ENCODE peak calls at places on chromosomes 13 and 19, in eight cellular contexts. One of them, this sample, is unnamed.

GRCh38 chr19:35404879-35405622 is 34.2 kb downstream of the GPR42 start:
- DNase-seq in naive thymus-derived CD8-positive, alpha-beta T cell: no peak
- DNase-seq in NCI-H2171: no peak
- DNase-seq in activated naive CD8-positive, alpha-beta T cell treated with anti-CD3 and anti-CD28 coated beads, Interleukin-2, amount 50 U/mL, for 24 hours: peak; percentile 66
- DNase-seq in astrocyte of the spinal cord: peak; percentile 3
- DNase-seq in uterus: no peak
- DNase-seq in fibroblast of pulmonary artery: peak; percentile 90
- DNase-seq in psoas muscle: peak; percentile 61
- DNase-seq in this sample: peak; percentile 73

GRCh38 chr13:95784891-95785290 is 108.0 kb downstream of the DNAJC3 start:
- DNase-seq in naive thymus-derived CD8-positive, alpha-beta T cell: no peak
- DNase-seq in NCI-H2171: no peak
- DNase-seq in activated naive CD8-positive, alpha-beta T cell treated with anti-CD3 and anti-CD28 coated beads, Interleukin-2, amount 50 U/mL, for 24 hours: no peak
- DNase-seq in astrocyte of the spinal cord: peak; percentile 34
- DNase-seq in uterus: no peak
- DNase-seq in fibroblast of pulmonary artery: peak; percentile 37
- DNase-seq in psoas muscle: no peak
- DNase-seq in this sample: peak; percentile 36

GRCh38 chr19:35899547-35900214 is 659 bp downstream of the NFKBID start:
- DNase-seq in naive thymus-derived CD8-positive, alpha-beta T cell: peak; percentile 84
- DNase-seq in NCI-H2171: peak; percentile 80
- DNase-seq in activated naive CD8-positive, alpha-beta T cell treated with anti-CD3 and anti-CD28 coated beads, Interleukin-2, amount 50 U/mL, for 24 hours: peak; percentile 91
- DNase-seq in astrocyte of the spinal cord: peak; percentile 77
- DNase-seq in uterus: peak; percentile 80
- DNase-seq in fibroblast of pulmonary artery: peak; percentile 80
- DNase-seq in psoas muscle: peak; percentile 86
- DNase-seq in this sample: peak; percentile 95

GRCh38 chr13:39451301-39451700 is 151.7 kb downstream of the LHFPL6 start:
- DNase-seq in naive thymus-derived CD8-positive, alpha-beta T cell: no peak
- DNase-seq in NCI-H2171: no peak
- DNase-seq in activated naive CD8-positive, alpha-beta T cell treated with anti-CD3 and anti-CD28 coated beads, Interleukin-2, amount 50 U/mL, for 24 hours: no peak
- DNase-seq in astrocyte of the spinal cord: peak; percentile 40
- DNase-seq in uterus: no peak
- DNase-seq in fibroblast of pulmonary artery: peak; percentile 73
- DNase-seq in psoas muscle: no peak
- DNase-seq in this sample: peak; percentile 9

GRCh38 chr13:66886248-66886647 is 343.9 kb downstream of the PCDH9 start:
- DNase-seq in naive thymus-derived CD8-positive, alpha-beta T cell: no peak
- DNase-seq in NCI-H2171: no peak
- DNase-seq in activated naive CD8-positive, alpha-beta T cell treated with anti-CD3 and anti-CD28 coated beads, Interleukin-2, amount 50 U/mL, for 24 hours: no peak
- DNase-seq in astrocyte of the spinal cord: peak; percentile 14
- DNase-seq in uterus: no peak
- DNase-seq in fibroblast of pulmonary artery: no peak
- DNase-seq in psoas muscle: no peak
- DNase-seq in this sample: no peak

GRCh38 chr13:64397699-64398098 is 2832.4 kb downstream of the PCDH9 start:
- DNase-seq in naive thymus-derived CD8-positive, alpha-beta T cell: no peak
- DNase-seq in NCI-H2171: no peak
- DNase-seq in activated naive CD8-positive, alpha-beta T cell treated with anti-CD3 and anti-CD28 coated beads, Interleukin-2, amount 50 U/mL, for 24 hours: no peak
- DNase-seq in astrocyte of the spinal cord: peak; percentile 13
- DNase-seq in uterus: no peak
- DNase-seq in fibroblast of pulmonary artery: peak; percentile 5
- DNase-seq in psoas muscle: no peak
- DNase-seq in this sample: peak; percentile 0

GRCh38 chr19:15330801-15331418 is 1.4 kb downstream of the BRD4 start:
- DNase-seq in naive thymus-derived CD8-positive, alpha-beta T cell: no peak
- DNase-seq in NCI-H2171: no peak
- DNase-seq in activated naive CD8-positive, alpha-beta T cell treated with anti-CD3 and anti-CD28 coated beads, Interleukin-2, amount 50 U/mL, for 24 hours: no peak
- DNase-seq in astrocyte of the spinal cord: peak; percentile 73
- DNase-seq in uterus: no peak
- DNase-seq in fibroblast of pulmonary artery: peak; percentile 69
- DNase-seq in psoas muscle: no peak
- DNase-seq in this sample: peak; percentile 61

GRCh38 chr13:48403151-48403631 is 9.7 kb downstream of the LPAR6 start:
- DNase-seq in naive thymus-derived CD8-positive, alpha-beta T cell: no peak
- DNase-seq in NCI-H2171: no peak
- DNase-seq in activated naive CD8-positive, alpha-beta T cell treated with anti-CD3 and anti-CD28 coated beads, Interleukin-2, amount 50 U/mL, for 24 hours: peak; percentile 24
- DNase-seq in astrocyte of the spinal cord: no peak
- DNase-seq in uterus: no peak
- DNase-seq in fibroblast of pulmonary artery: peak; percentile 61
- DNase-seq in psoas muscle: no peak
- DNase-seq in this sample: peak; percentile 32

GRCh38 chr19:39428309-39429112 is 7.2 kb downstream of the RPS16 start:
- DNase-seq in naive thymus-derived CD8-positive, alpha-beta T cell: no peak
- DNase-seq in NCI-H2171: no peak
- DNase-seq in activated naive CD8-positive, alpha-beta T cell treated with anti-CD3 and anti-CD28 coated beads, Interleukin-2, amount 50 U/mL, for 24 hours: no peak
- DNase-seq in astrocyte of the spinal cord: peak; percentile 95
- DNase-seq in uterus: peak; percentile 67
- DNase-seq in fibroblast of pulmonary artery: peak; percentile 94
- DNase-seq in psoas muscle: peak; percentile 83
- DNase-seq in this sample: peak; percentile 95

GRCh38 chr19:52689804-52690394 is 44.9 kb downstream of the ZNF611 start:
- DNase-seq in naive thymus-derived CD8-positive, alpha-beta T cell: peak; percentile 21
- DNase-seq in NCI-H2171: no peak
- DNase-seq in activated naive CD8-positive, alpha-beta T cell treated with anti-CD3 and anti-CD28 coated beads, Interleukin-2, amount 50 U/mL, for 24 hours: peak; percentile 35
- DNase-seq in astrocyte of the spinal cord: no peak
- DNase-seq in uterus: peak; percentile 39
- DNase-seq in fibroblast of pulmonary artery: no peak
- DNase-seq in psoas muscle: peak; percentile 64
- DNase-seq in this sample: peak; percentile 45

GRCh38 chr19:19276386-19276785 is 3.3 kb upstream of the TM6SF2 start:
- DNase-seq in naive thymus-derived CD8-positive, alpha-beta T cell: no peak
- DNase-seq in NCI-H2171: no peak
- DNase-seq in activated naive CD8-positive, alpha-beta T cell treated with anti-CD3 and anti-CD28 coated beads, Interleukin-2, amount 50 U/mL, for 24 hours: no peak
- DNase-seq in astrocyte of the spinal cord: peak; percentile 44
- DNase-seq in uterus: no peak
- DNase-seq in fibroblast of pulmonary artery: peak; percentile 80
- DNase-seq in psoas muscle: no peak
- DNase-seq in this sample: peak; percentile 72

GRCh38 chr19:10998045-10998533 is 37.3 kb downstream of the SMARCA4 start:
- DNase-seq in naive thymus-derived CD8-positive, alpha-beta T cell: no peak
- DNase-seq in NCI-H2171: no peak
- DNase-seq in activated naive CD8-positive, alpha-beta T cell treated with anti-CD3 and anti-CD28 coated beads, Interleukin-2, amount 50 U/mL, for 24 hours: no peak
- DNase-seq in astrocyte of the spinal cord: peak; percentile 26
- DNase-seq in uterus: no peak
- DNase-seq in fibroblast of pulmonary artery: peak; percentile 30
- DNase-seq in psoas muscle: peak; percentile 64
- DNase-seq in this sample: no peak

GRCh38 chr19:54439174-54439851 is 9.7 kb upstream of the LENG8 start:
- DNase-seq in naive thymus-derived CD8-positive, alpha-beta T cell: no peak
- DNase-seq in NCI-H2171: peak; percentile 37
- DNase-seq in activated naive CD8-positive, alpha-beta T cell treated with anti-CD3 and anti-CD28 coated beads, Interleukin-2, amount 50 U/mL, for 24 hours: peak; percentile 46
- DNase-seq in astrocyte of the spinal cord: peak; percentile 50
- DNase-seq in uterus: no peak
- DNase-seq in fibroblast of pulmonary artery: peak; percentile 55
- DNase-seq in psoas muscle: no peak
- DNase-seq in this sample: no peak

GRCh38 chr13:73939071-73939380 is 195.2 kb downstream of the KLF12 start:
- DNase-seq in naive thymus-derived CD8-positive, alpha-beta T cell: no peak
- DNase-seq in NCI-H2171: no peak
- DNase-seq in activated naive CD8-positive, alpha-beta T cell treated with anti-CD3 and anti-CD28 coated beads, Interleukin-2, amount 50 U/mL, for 24 hours: no peak
- DNase-seq in astrocyte of the spinal cord: no peak
- DNase-seq in uterus: no peak
- DNase-seq in fibroblast of pulmonary artery: no peak
- DNase-seq in psoas muscle: no peak
- DNase-seq in this sample: no peak

GRCh38 chr19:16327911-16328823 is 3.5 kb downstream of the KLF2 start:
- DNase-seq in naive thymus-derived CD8-positive, alpha-beta T cell: peak; percentile 37
- DNase-seq in NCI-H2171: no peak
- DNase-seq in activated naive CD8-positive, alpha-beta T cell treated with anti-CD3 and anti-CD28 coated beads, Interleukin-2, amount 50 U/mL, for 24 hours: peak; percentile 45
- DNase-seq in astrocyte of the spinal cord: peak; percentile 38
- DNase-seq in uterus: peak; percentile 93
- DNase-seq in fibroblast of pulmonary artery: peak; percentile 94
- DNase-seq in psoas muscle: peak; percentile 89
- DNase-seq in this sample: peak; percentile 88

GRCh38 chr13:111344471-111345191 is 24.2 kb downstream of the TEX29 start:
- DNase-seq in naive thymus-derived CD8-positive, alpha-beta T cell: no peak
- DNase-seq in NCI-H2171: peak; percentile 28
- DNase-seq in activated naive CD8-positive, alpha-beta T cell treated with anti-CD3 and anti-CD28 coated beads, Interleukin-2, amount 50 U/mL, for 24 hours: no peak
- DNase-seq in astrocyte of the spinal cord: peak; percentile 44
- DNase-seq in uterus: no peak
- DNase-seq in fibroblast of pulmonary artery: peak; percentile 3
- DNase-seq in psoas muscle: peak; percentile 85
- DNase-seq in this sample: peak; percentile 89

GRCh38 chr13:29524641-29525040 is 70.8 kb downstream of the SLC7A1 start:
- DNase-seq in naive thymus-derived CD8-positive, alpha-beta T cell: no peak
- DNase-seq in NCI-H2171: no peak
- DNase-seq in activated naive CD8-positive, alpha-beta T cell treated with anti-CD3 and anti-CD28 coated beads, Interleukin-2, amount 50 U/mL, for 24 hours: no peak
- DNase-seq in astrocyte of the spinal cord: no peak
- DNase-seq in uterus: no peak
- DNase-seq in fibroblast of pulmonary artery: no peak
- DNase-seq in psoas muscle: no peak
- DNase-seq in this sample: no peak